ENCODE peak calls at places on chromosomes 5 and 9, in five cellular contexts. K is prostate gland, B is neural progenitor cell, Y is dorsolateral prefrontal cortex, C is mesothelial cell of epicardium. O is an unnamed sample.

GRCh38 chr5:130692766-130693165 is 472.3 kb downstream of the HINT1 start:
- DNase-seq in K (no peak), B (no peak), Y (no peak), C (no peak), O (no peak)

GRCh38 chr9:126522957-126523356 is 90.8 kb upstream of the LMX1B start:
- DNase-seq in K (no peak), B (no peak), Y (no peak), C (no peak), O (no peak)

GRCh38 chr9:126126807-126127206 is 199.8 kb upstream of the MVB12B start:
- DNase-seq in K (no peak), B (no peak), Y (no peak), C (no peak), O (no peak)

GRCh38 chr5:36888303-36888702 is 11.7 kb downstream of the NIPBL start:
- DNase-seq in K (no peak), B (no peak), Y (no peak), C (no peak), O (no peak)

GRCh38 chr5:173963867-173964429 is 25.0 kb upstream of the C5orf47 start:
- DNase-seq in K (peak), B (peak), Y (peak), C (no peak), O (no peak)

GRCh38 chr5:39760385-39761198 is 335.8 kb upstream of the DAB2 start:
- DNase-seq in K (no peak), B (no peak), Y (no peak), C (no peak), O (no peak)

GRCh38 chr9:83978992-83979811 is 813 bp downstream of the HNRNPK start:
- DNase-seq in K (peak), B (peak), Y (peak), C (peak), O (peak)

GRCh38 chr5:157057459-157058370 is 1.2 kb downstream of the HAVCR1 start:
- DNase-seq in K (no peak), B (no peak), Y (no peak), C (no peak), O (peak)

GRCh38 chr5:56023296-56023695 is 28.5 kb upstream of the IL6ST start:
- DNase-seq in K (no peak), B (no peak), Y (no peak), C (no peak), O (no peak)

GRCh38 chr5:78961743-78962142 is 23.4 kb downstream of the ARSB start:
- DNase-seq in K (no peak), B (no peak), Y (no peak), C (no peak), O (no peak)

GRCh38 chr5:75567710-75568109 is 43.5 kb upstream of the ANKDD1B start:
- DNase-seq in K (no peak), B (no peak), Y (no peak), C (no peak), O (no peak)

GRCh38 chr9:107819772-107820171 is 330.2 kb upstream of the KLF4 start:
- DNase-seq in K (peak), B (peak), Y (no peak), C (no peak), O (no peak)

GRCh38 chr9:137456864-137457405 is 2.2 kb downstream of the NSMF start:
- DNase-seq in K (no peak), B (no peak), Y (no peak), C (no peak), O (no peak)

GRCh38 chr5:95615164-95615467 is 4.8 kb upstream of the GPR150 start:
- DNase-seq in K (no peak), B (no peak), Y (no peak), C (no peak), O (no peak)

GRCh38 chr5:124519396-124519795 is 227.0 kb downstream of the ZNF608 start:
- DNase-seq in K (no peak), B (no peak), Y (peak), C (no peak), O (no peak)

GRCh38 chr9:104934686-104935413 is 6.9 kb upstream of the ABCA1 start:
- DNase-seq in K (no peak), B (no peak), Y (no peak), C (no peak), O (no peak)

GRCh38 chr9:128049788-128050187 is 17.3 kb downstream of the NAIF1 start:
- DNase-seq in K (no peak), B (no peak), Y (no peak), C (no peak), O (no peak)

GRCh38 chr9:93646640-93647178 is 70.3 kb downstream of the PHF2 start:
- DNase-seq in K (no peak), B (no peak), Y (no peak), C (no peak), O (no peak)

GRCh38 chr5:19986036-19986619 is 1.9 kb downstream of the CDH18 start:
- DNase-seq in K (no peak), B (no peak), Y (no peak), C (no peak), O (no peak)

GRCh38 chr5:158200624-158201023 is 341.7 kb upstream of the CLINT1 start:
- DNase-seq in K (no peak), B (no peak), Y (no peak), C (no peak), O (no peak)

GRCh38 chr5:61637566-61637965 is 305.5 kb downstream of the ZSWIM6 start:
- DNase-seq in K (no peak), B (peak), Y (no peak), C (no peak), O (no peak)

GRCh38 chr9:2338770-2339169 is 282.8 kb upstream of the VLDLR start:
- DNase-seq in K (no peak), B (no peak), Y (no peak), C (no peak), O (no peak)
- TF ChIP-seq CTCF in K (no peak), B (no peak), Y (no peak), C (no peak), O (no peak)

GRCh38 chr5:44740655-44741054 is 68.1 kb upstream of the MRPS30 start:
- DNase-seq in K (no peak), B (peak), Y (no peak), C (no peak), O (no peak)
- TF ChIP-seq CTCF in K (no peak), B (no peak), Y (no peak), C (no peak), O (no peak)

DNA sequence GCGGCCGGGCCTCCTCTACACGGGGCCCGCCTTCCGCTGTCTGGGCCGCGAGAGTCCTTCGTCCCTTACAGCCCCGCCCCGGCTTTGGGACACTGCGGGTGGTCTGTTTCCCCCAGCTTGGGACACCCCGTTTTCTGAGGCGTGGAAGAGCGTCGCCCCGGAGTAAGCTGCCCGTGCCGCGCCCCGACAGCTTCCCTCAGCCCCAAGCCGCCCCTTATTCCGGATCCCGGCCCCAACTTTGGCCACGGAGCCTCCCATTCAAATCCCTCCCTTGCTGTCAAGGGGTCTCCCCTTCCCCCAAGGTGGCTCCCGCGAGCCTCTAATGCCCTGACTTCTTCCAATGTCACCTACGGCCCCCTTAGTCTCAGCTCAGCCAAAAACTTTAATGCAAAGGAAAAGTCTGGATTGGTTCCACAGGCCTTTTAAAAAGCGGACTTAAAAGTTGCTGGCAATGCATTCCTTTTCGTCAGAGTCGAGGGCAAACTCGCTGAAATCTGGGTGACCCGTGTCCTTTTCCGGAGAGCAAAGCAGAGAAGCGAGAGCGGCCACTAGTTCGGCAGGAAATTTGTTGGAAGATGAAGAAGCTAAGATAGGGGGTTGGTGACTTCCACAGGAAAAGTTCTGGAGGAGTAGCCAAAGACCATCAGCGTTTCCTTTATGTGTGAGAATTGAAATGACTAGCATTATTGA is 19.9 kb downstream of the EXOSC2 start:
- DNase-seq in K (no peak), B (no peak), Y (no peak), C (no peak), O (no peak)
- TF ChIP-seq CTCF in K (no peak), B (no peak), Y (no peak), C (no peak), O (no peak)

DNA sequence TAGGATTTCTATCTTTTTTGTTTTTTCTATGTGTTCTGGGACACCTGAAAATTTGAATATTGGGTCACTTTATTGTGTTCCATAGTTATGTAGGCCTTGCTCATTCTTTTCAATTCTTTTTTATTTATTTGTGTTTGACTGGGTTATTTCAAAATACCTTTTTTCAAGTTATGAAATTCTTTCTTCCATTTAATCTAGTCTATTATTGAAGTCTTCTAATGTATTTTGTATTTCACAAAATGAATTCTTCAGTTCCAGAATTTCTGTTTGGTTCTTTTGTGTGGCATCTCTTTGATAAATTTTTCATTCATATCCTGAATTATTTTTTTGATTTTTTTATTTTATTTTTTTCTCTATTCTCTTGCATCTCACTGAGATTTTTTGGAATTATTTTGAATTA is 628.8 kb downstream of the NR2F1-AS1 start:
- DNase-seq in K (no peak), B (no peak), Y (no peak), C (no peak), O (no peak)
- TF ChIP-seq CTCF in K (no peak), B (no peak), Y (no peak), C (no peak), O (no peak)

O was measured in D721Med.